ENCODE peak calls at places on chromosomes 4 and X, in seven cellular contexts. Z is sciatic nerve; J is nucleus accumbens; U is activated CD8-positive, alpha-beta memory T cell treated with anti-CD3 and anti-CD28 coated beads, Interleukin-2, amount 10 ng/mL, durations not matched to agents 7 days and 5 days; K is hepatic stellate cell; N is esophagus squamous epithelium; W is amniotic stem cell. V is an unnamed sample.

GRCh38 chr4:102453827-102454226 is 47.3 kb upstream of the NFKB1 start:
- DNase-seq in Z (no peak), N (no peak), K (no peak), W (no peak), U (no peak), J (no peak), V (no peak)

GRCh38 chr4:44145868-44146267 is 302.7 kb downstream of the KCTD8 start:
- DNase-seq in Z (no peak), J (no peak), W (no peak), N (no peak), K (no peak), U (no peak), V (no peak)

GRCh38 chr4:112633477-112634235 is 3.1 kb downstream of the ZGRF1 start:
- DNase-seq in N (no peak), U (no peak), J (no peak), K (peak), Z (no peak), W (no peak), V (no peak)

GRCh38 chrX:97326456-97326855 is 442.7 kb downstream of the RPA4 start:
- DNase-seq in U (no peak), W (no peak), N (no peak), J (no peak), Z (no peak), K (no peak), V (no peak)

GRCh38 chr4:124325676-124326075 is 386.9 kb downstream of the ANKRD50 start:
- DNase-seq in Z (no peak), J (no peak), K (no peak), N (no peak), W (no peak), U (no peak), V (no peak)

GRCh38 chr4:122788935-122789334 is 37.7 kb upstream of the FGF2 start:
- DNase-seq in J (no peak), U (no peak), K (no peak), W (no peak), Z (no peak), N (no peak), V (no peak)

GRCh38 chr4:15755781-15756180 is 22.3 kb upstream of the CD38 start:
- DNase-seq in Z (no peak), W (no peak), U (no peak), N (no peak), K (no peak), J (no peak), V (no peak)

GRCh38 chrX:150212672-150213480 is 150.2 kb upstream of the MAMLD1 start:
- DNase-seq in J (no peak), U (peak), W (no peak), K (no peak), N (no peak), Z (no peak), V (no peak)

GRCh38 chr4:98627883-98628282 is 30.5 kb downstream of the TSPAN5 start:
- DNase-seq in K (no peak), Z (no peak), W (no peak), J (no peak), U (no peak), N (no peak), V (no peak)

GRCh38 chr4:184653650-184654049 is 4.1 kb downstream of the PRIMPOL start:
- DNase-seq in W (peak), Z (no peak), K (peak), J (no peak), N (no peak), U (no peak), V (no peak)

GRCh38 chr4:6368601-6369000 is 99.0 kb downstream of the WFS1 start:
- DNase-seq in W (no peak), J (no peak), Z (no peak), U (no peak), N (no peak), K (no peak), V (no peak)

GRCh38 chr4:159077702-159078495 is 25.0 kb upstream of the RAPGEF2 start:
- DNase-seq in W (no peak), K (no peak), N (no peak), Z (no peak), U (no peak), J (no peak), V (no peak)

GRCh38 chrX:83077606-83078005 is 430.5 kb upstream of the POU3F4 start:
- DNase-seq in W (no peak), K (no peak), Z (no peak), J (no peak), N (no peak), U (no peak), V (no peak)

GRCh38 chr4:145815027-145815612 is 123.5 kb downstream of the ZNF827 start:
- DNase-seq in U (no peak), N (no peak), K (no peak), W (no peak), J (no peak), Z (no peak), V (no peak)

GRCh38 chrX:143837444-143837843 is 46.4 kb upstream of the UBE2NL start:
- DNase-seq in K (no peak), W (no peak), J (no peak), Z (no peak), U (no peak), N (no peak), V (no peak)

V was measured in caudate nucleus.